ENCODE peak calls at places on chromosome 17, in nine cellular contexts. S, V, L, A, M, E, N, T and D are unnamed samples.
A peak's percentile ranks its signal among the peaks of the same experiment; 100 is the strongest.

GRCh38 chr17:40190197-40191021 is 13.1 kb downstream of the RAPGEFL1 start:
- DNase-seq in S (no peak), V (peak; percentile 25), L (no peak), A (no peak), M (no peak), E (no peak), N (no peak), T (no peak), D (peak; percentile 83)

GRCh38 chr17:38579934-38580333 is 25.8 kb downstream of the SRCIN1 start:
- DNase-seq in S (no peak), V (peak; percentile 53), L (no peak), A (peak; percentile 59), M (no peak), E (no peak), N (no peak), T (no peak), D (peak; percentile 72)

GRCh38 chr17:43782903-43783462 is 2.7 kb downstream of the CFAP97D1 start:
- DNase-seq in S (no peak), V (no peak), L (no peak), A (no peak), M (no peak), E (no peak), N (no peak), T (no peak), D (no peak)

GRCh38 chr17:33802349-33803272 is 452.5 kb upstream of the CCL2 start:
- DNase-seq in S (no peak), V (no peak), L (no peak), A (no peak), M (no peak), E (no peak), N (no peak), T (no peak), D (no peak)

GRCh38 chr17:8557176-8557806 is 73.2 kb downstream of the MYH10 start:
- DNase-seq in S (no peak), V (no peak), L (no peak), A (no peak), M (no peak), E (no peak), N (no peak), T (no peak), D (peak; percentile 7)

GRCh38 chr17:79678091-79678731 is 52.5 kb upstream of the ENPP7 start:
- DNase-seq in S (no peak), V (no peak), L (no peak), A (no peak), M (no peak), E (no peak), N (no peak), T (no peak), D (no peak)

GRCh38 chr17:38868095-38868967 is 1.5 kb upstream of the LASP1 start:
- DNase-seq in S (no peak), V (no peak), L (no peak), A (no peak), M (peak; percentile 47), E (no peak), N (peak; percentile 70), T (peak; percentile 76), D (peak; percentile 77)

GRCh38 chr17:65220732-65221131 is 83.6 kb downstream of the RGS9 start:
- DNase-seq in S (no peak), V (peak; percentile 80), L (no peak), A (no peak), M (no peak), E (no peak), N (no peak), T (no peak), D (peak; percentile 95)

GRCh38 chr17:2412561-2413021 is 11.7 kb upstream of the MNT start:
- DNase-seq in S (no peak), V (peak; percentile 17), L (no peak), A (no peak), M (no peak), E (no peak), N (no peak), T (peak; percentile 50), D (peak; percentile 86)

GRCh38 chr17:77824780-77825280 is 133.7 kb upstream of the TNRC6C start:
- DNase-seq in S (no peak), V (no peak), L (no peak), A (no peak), M (no peak), E (no peak), N (no peak), T (peak; percentile 21), D (no peak)

GRCh38 chr17:41539071-41539492 is 11.0 kb upstream of the KRT19 start:
- DNase-seq in S (no peak), V (peak; percentile 63), L (no peak), A (no peak), M (no peak), E (no peak), N (no peak), T (no peak), D (peak; percentile 76)

GRCh38 chr17:8124350-8125195 is 667 bp upstream of the HES7 start:
- DNase-seq in S (no peak), V (peak; percentile 44), L (no peak), A (no peak), M (no peak), E (no peak), N (no peak), T (no peak), D (peak; percentile 45)

GRCh38 chr17:73536700-73537680 is 107.3 kb downstream of the SDK2 start:
- DNase-seq in S (no peak), V (no peak), L (no peak), A (no peak), M (no peak), E (no peak), N (no peak), T (no peak), D (peak; percentile 79)

GRCh38 chr17:77512062-77512946 is 371.5 kb downstream of the SEC14L1 start:
- DNase-seq in S (no peak), V (no peak), L (no peak), A (no peak), M (no peak), E (no peak), N (no peak), T (no peak), D (no peak)

GRCh38 chr17:45374501-45374900 is 57.7 kb upstream of the MAP3K14 start:
- DNase-seq in S (no peak), V (peak; percentile 73), L (no peak), A (no peak), M (no peak), E (no peak), N (no peak), T (no peak), D (no peak)

GRCh38 chr17:77636835-77637806 is 321.4 kb upstream of the TNRC6C start:
- DNase-seq in S (no peak), V (no peak), L (no peak), A (no peak), M (no peak), E (no peak), N (no peak), T (no peak), D (no peak)

GRCh38 chr17:37844158-37844976 is 79.8 kb upstream of the TBC1D3K start:
- DNase-seq in S (peak; percentile 9), V (no peak), L (no peak), A (no peak), M (no peak), E (peak; percentile 26), N (peak; percentile 17), T (peak; percentile 72), D (peak; percentile 72)

GRCh38 chr17:59897090-59897489 is 4.2 kb downstream of the RPS6KB1 start:
- DNase-seq in S (no peak), V (peak; percentile 10), L (no peak), A (no peak), M (no peak), E (no peak), N (no peak), T (no peak), D (no peak)

GRCh38 chr17:5870231-5870953 is 199.8 kb upstream of the WSCD1 start:
- DNase-seq in S (no peak), V (peak; percentile 61), L (no peak), A (no peak), M (no peak), E (no peak), N (no peak), T (no peak), D (no peak)

GRCh38 chr17:65545708-65546523 is 15.5 kb downstream of the AXIN2 start:
- DNase-seq in S (no peak), V (no peak), L (no peak), A (no peak), M (no peak), E (no peak), N (no peak), T (no peak), D (no peak)

GRCh38 chr17:49646391-49647255 is 31.3 kb downstream of the SPOP start:
- DNase-seq in S (peak; percentile 37), V (peak; percentile 92), L (no peak), A (no peak), M (peak; percentile 35), E (no peak), N (peak; percentile 32), T (no peak), D (peak; percentile 45)

GRCh38 chr17:37546242-37546641 is 56.6 kb downstream of the DUSP14 start:
- DNase-seq in S (no peak), V (no peak), L (no peak), A (no peak), M (no peak), E (no peak), N (no peak), T (no peak), D (no peak)

GRCh38 chr17:80783971-80784370 is 207.7 kb upstream of the CHMP6 start:
- DNase-seq in S (no peak), V (no peak), L (no peak), A (no peak), M (no peak), E (no peak), N (no peak), T (no peak), D (no peak)

GRCh38 chr17:78458739-78459335 is 80.4 kb downstream of the PGS1 start:
- DNase-seq in S (no peak), V (no peak), L (no peak), A (peak; percentile 86), M (no peak), E (no peak), N (no peak), T (no peak), D (no peak)

GRCh38 chr17:74748279-74748528 is 224 bp upstream of the NHERF1 start:
- DNase-seq in S (no peak), V (no peak), L (no peak), A (no peak), M (no peak), E (no peak), N (no peak), T (no peak), D (no peak)

GRCh38 chr17:60535382-60536279 is 9.6 kb upstream of the APPBP2 start:
- DNase-seq in S (peak; percentile 33), V (peak; percentile 50), L (no peak), A (no peak), M (no peak), E (no peak), N (no peak), T (no peak), D (no peak)

GRCh38 chr17:76562734-76563148 is 22.9 kb downstream of the PRCD start:
- DNase-seq in S (peak; percentile 56), V (peak; percentile 95), L (no peak), A (no peak), M (no peak), E (no peak), N (peak; percentile 65), T (no peak), D (no peak)

GRCh38 chr17:74272731-74273201 is 1.3 kb upstream of the DNAI2 start:
- DNase-seq in S (no peak), V (no peak), L (no peak), A (no peak), M (no peak), E (no peak), N (peak; percentile 30), T (no peak), D (no peak)

GRCh38 chr17:27430882-27431491 is 25.3 kb upstream of the KSR1 start:
- DNase-seq in S (no peak), V (peak; percentile 57), L (no peak), A (no peak), M (peak; percentile 45), E (no peak), N (no peak), T (peak; percentile 58), D (peak; percentile 59)

GRCh38 chr17:34556384-34556783 is 23.0 kb upstream of the TMEM132E start:
- DNase-seq in S (no peak), V (peak; percentile 26), L (no peak), A (no peak), M (no peak), E (no peak), N (no peak), T (no peak), D (peak; percentile 90)

GRCh38 chr17:80007009-80007752 is 28.5 kb downstream of the TBC1D16 start:
- DNase-seq in S (no peak), V (no peak), L (no peak), A (no peak), M (no peak), E (no peak), N (no peak), T (no peak), D (no peak)